ENCODE peak calls at places on chromosomes 4 and X, in six cellular contexts. One of them, this sample, is unnamed.

GRCh38 chrX:53082773-53083616 is 828 bp downstream of the TSPYL2 start:
- DNase-seq in posterior cingulate gyrus: peak; percentile 88
- DNase-seq in lower leg skin: no peak
- DNase-seq in WTC11: no peak
- DNase-seq in HEK293T: no peak
- DNase-seq in MCF 10A: no peak
- DNase-seq in this sample: peak; percentile 28

GRCh38 chr4:123984881-123985280 is 588.3 kb downstream of the SPRY1 start:
- DNase-seq in MCF 10A: no peak
- DNase-seq in WTC11: no peak
- DNase-seq in HEK293T: no peak
- DNase-seq in posterior cingulate gyrus: no peak
- DNase-seq in lower leg skin: no peak
- DNase-seq in this sample: no peak

GRCh38 chrX:49754238-49754857 is 58.6 kb upstream of the PAGE1 start:
- DNase-seq in WTC11: peak; percentile 54
- DNase-seq in posterior cingulate gyrus: peak; percentile 83
- DNase-seq in lower leg skin: peak; percentile 14
- DNase-seq in HEK293T: peak; percentile 66
- DNase-seq in MCF 10A: peak; percentile 46
- DNase-seq in this sample: no peak

GRCh38 chr4:24244663-24245519 is 339.5 kb downstream of the DHX15 start:
- DNase-seq in posterior cingulate gyrus: no peak
- DNase-seq in lower leg skin: no peak
- DNase-seq in WTC11: no peak
- DNase-seq in MCF 10A: no peak
- DNase-seq in HEK293T: peak; percentile 12
- DNase-seq in this sample: no peak

GRCh38 chrX:10089378-10089795 is 67.4 kb upstream of the CLCN4 start:
- DNase-seq in HEK293T: no peak
- DNase-seq in posterior cingulate gyrus: no peak
- DNase-seq in MCF 10A: peak; percentile 71
- DNase-seq in WTC11: no peak
- DNase-seq in lower leg skin: no peak
- DNase-seq in this sample: no peak

GRCh38 chrX:133171962-133172708 is 46.0 kb downstream of the TFDP3 start:
- DNase-seq in posterior cingulate gyrus: no peak
- DNase-seq in MCF 10A: peak; percentile 56
- DNase-seq in lower leg skin: no peak
- DNase-seq in WTC11: no peak
- DNase-seq in HEK293T: peak; percentile 38
- DNase-seq in this sample: no peak

GRCh38 chr4:48131736-48132135 is 2.3 kb downstream of the TXK start:
- DNase-seq in WTC11: no peak
- DNase-seq in lower leg skin: no peak
- DNase-seq in MCF 10A: no peak
- DNase-seq in posterior cingulate gyrus: no peak
- DNase-seq in HEK293T: no peak
- DNase-seq in this sample: no peak

GRCh38 chr4:168408620-168409019 is 71.7 kb downstream of the DDX60L start:
- DNase-seq in WTC11: no peak
- DNase-seq in MCF 10A: peak; percentile 86
- DNase-seq in HEK293T: peak; percentile 14
- DNase-seq in lower leg skin: peak; percentile 54
- DNase-seq in posterior cingulate gyrus: no peak
- DNase-seq in this sample: peak; percentile 69

GRCh38 chr4:55608591-55608990 is 16.5 kb upstream of the PDCL2 start:
- DNase-seq in HEK293T: no peak
- DNase-seq in lower leg skin: no peak
- DNase-seq in WTC11: no peak
- DNase-seq in MCF 10A: peak; percentile 11
- DNase-seq in posterior cingulate gyrus: no peak
- DNase-seq in this sample: no peak

GRCh38 chrX:3576886-3577516 is 136.4 kb downstream of the PRKX start:
- DNase-seq in MCF 10A: no peak
- DNase-seq in lower leg skin: peak; percentile 13
- DNase-seq in HEK293T: no peak
- DNase-seq in posterior cingulate gyrus: no peak
- DNase-seq in WTC11: no peak
- DNase-seq in this sample: no peak

GRCh38 chrX:39645059-39645895 is 452.5 kb downstream of the BCOR start:
- DNase-seq in WTC11: no peak
- DNase-seq in lower leg skin: peak; percentile 22
- DNase-seq in posterior cingulate gyrus: peak; percentile 87
- DNase-seq in HEK293T: no peak
- DNase-seq in MCF 10A: peak; percentile 41
- DNase-seq in this sample: peak; percentile 47

GRCh38 chr4:186037692-186038658 is 31.0 kb upstream of the TLR3 start:
- DNase-seq in MCF 10A: peak; percentile 79
- DNase-seq in lower leg skin: peak; percentile 54
- DNase-seq in HEK293T: peak; percentile 53
- DNase-seq in WTC11: no peak
- DNase-seq in posterior cingulate gyrus: no peak
- DNase-seq in this sample: no peak